ENCODE peak calls at places on chromosomes 12 and 14, in eight cellular contexts. B is LoVo, K is T-cell, A is adrenal gland, R is progenitor cell of endocrine pancreas, Z is GOT3, N is activated T-cell treated with anti-CD3 and anti-CD28 coated beads for 24 hours, G is iris pigment epithelial cell. S is an unnamed sample.

GRCh38 chr14:74882103-74882920 is 596 bp downstream of the DLST start:
- DNase-seq in B (peak), K (peak), A (peak), R (no peak), Z (no peak), N (peak), G (peak), S (peak)

GRCh38 chr14:103688906-103689902 is 26.0 kb downstream of the XRCC3 start:
- DNase-seq in B (no peak), K (no peak), A (peak), R (no peak), Z (no peak), N (no peak), G (peak), S (no peak)

GRCh38 chr12:132803883-132804282 is 24.8 kb downstream of the GOLGA3 start:
- DNase-seq in B (no peak), K (no peak), A (no peak), R (no peak), Z (no peak), N (no peak), G (no peak), S (no peak)

GRCh38 chr12:130826151-130826801 is 12.8 kb downstream of the STX2 start:
- DNase-seq in B (peak), K (peak), A (peak), R (no peak), Z (no peak), N (peak), G (peak), S (no peak)

GRCh38 chr12:14884458-14884878 is 1.2 kb downstream of the MGP start:
- DNase-seq in B (peak), K (peak), A (peak), R (no peak), Z (no peak), N (peak), G (peak), S (peak)

GRCh38 chr12:87323369-87323768 is 705.8 kb downstream of the C12orf50 start:
- DNase-seq in B (no peak), K (no peak), A (no peak), R (no peak), Z (no peak), N (no peak), G (peak), S (no peak)

GRCh38 chr12:47881826-47882427 is 22.9 kb downstream of the VDR start:
- DNase-seq in B (no peak), K (no peak), A (peak), R (no peak), Z (peak), N (no peak), G (peak), S (no peak)

GRCh38 chr14:65164068-65164824 is 61.9 kb upstream of the MAX start:
- DNase-seq in B (peak), K (peak), A (no peak), R (no peak), Z (no peak), N (peak), G (peak), S (no peak)

GRCh38 chr14:42028607-42029006 is 421.9 kb downstream of the LRFN5 start:
- DNase-seq in B (no peak), K (no peak), A (no peak), R (no peak), Z (no peak), N (no peak), G (no peak), S (no peak)